ENCODE peak calls at places on chromosomes 2 and 18, in nine cellular contexts. E is LoVo; J is foreskin fibroblast; V is AG20443; Z is GM23248; F is stimulated activated CD8-positive, alpha-beta memory T cell treated with anti-CD3 and anti-CD28 coated beads, Interleukin-12 subunit alpha, Interleukin-12 subunit beta, amount 100 ng/mL, for 1 hour; N is activated CD4-positive, alpha-beta T cell treated with anti-CD3 and anti-CD28 coated beads, Interleukin-2, amount 50 U/mL, for 24 hours; P is HL-60; D is activated T-helper 1 cell treated with anti-CD3 and anti-CD28 coated beads, Interleukin-2, amount 50 U/mL, for 16 hours. B is an unnamed sample.

GRCh38 chr18:20971886-20972267 is 139.7 kb downstream of the ROCK1 start:
- DNase-seq in J (peak), V (peak), N (no peak), D (no peak), E (no peak), P (peak), F (no peak), Z (peak), B (peak)

GRCh38 chr2:233656443-233656842 is 15.3 kb upstream of the UGT1A9 start:
- DNase-seq in V (no peak), N (no peak), Z (no peak), P (no peak), D (no peak), E (no peak), F (no peak), J (no peak), B (no peak)

GRCh38 chr2:82993631-82994030 is 1465.4 kb downstream of the SUCLG1 start:
- DNase-seq in F (no peak), P (no peak), E (no peak), Z (no peak), D (no peak), V (no peak), J (no peak), N (no peak), B (peak)

GRCh38 chr2:233448220-233448559 is 93.9 kb downstream of the DGKD start:
- DNase-seq in E (no peak), N (no peak), P (peak), D (no peak), V (no peak), F (no peak), J (peak), Z (no peak), B (peak)

GRCh38 chr2:98805412-98806265 is 74.7 kb upstream of the MGAT4A start:
- DNase-seq in P (peak), E (no peak), J (peak), D (no peak), N (no peak), V (peak), Z (peak), F (no peak), B (no peak)

GRCh38 chr2:33215299-33215698 is 261.1 kb upstream of the RASGRP3 start:
- DNase-seq in J (peak), P (no peak), V (peak), F (no peak), E (no peak), D (no peak), Z (peak), N (no peak), B (no peak)

GRCh38 chr18:79796016-79796415 is 1.7 kb upstream of the KCNG2 start:
- DNase-seq in N (no peak), P (no peak), D (no peak), J (no peak), Z (no peak), F (no peak), V (no peak), E (no peak), B (no peak)

GRCh38 chr18:49898421-49898820 is 85.1 kb upstream of the ACAA2 start:
- DNase-seq in V (peak), J (peak), N (peak), Z (peak), E (peak), F (peak), P (peak), D (peak), B (peak)

GRCh38 chr2:118521960-118522359 is 325.5 kb downstream of the EN1 start:
- DNase-seq in P (no peak), J (no peak), N (no peak), D (no peak), E (no peak), V (no peak), F (no peak), Z (no peak), B (no peak)

GRCh38 chr2:164677733-164678132 is 56.5 kb upstream of the GRB14 start:
- DNase-seq in P (no peak), Z (no peak), F (no peak), V (no peak), D (no peak), N (no peak), E (no peak), J (no peak), B (no peak)

GRCh38 chr2:126715111-126715510 is 59.2 kb downstream of the GYPC start:
- DNase-seq in Z (no peak), E (no peak), D (no peak), V (no peak), F (no peak), P (no peak), N (no peak), J (no peak), B (no peak)

GRCh38 chr2:109266511-109266910 is 137.5 kb downstream of the SH3RF3 start:
- DNase-seq in N (no peak), F (no peak), E (no peak), P (no peak), Z (no peak), J (no peak), D (no peak), V (no peak), B (no peak)

GRCh38 chr2:231460073-231460861 is 4.0 kb downstream of the NCL start:
- DNase-seq in P (no peak), E (no peak), V (no peak), D (no peak), N (no peak), Z (no peak), F (no peak), J (no peak), B (no peak)

GRCh38 chr2:157172239-157172638 is 85.3 kb upstream of the GALNT5 start:
- DNase-seq in D (no peak), V (no peak), E (no peak), P (no peak), Z (peak), N (no peak), F (no peak), J (no peak), B (no peak)

GRCh38 chr2:200634231-200634964 is 48.6 kb downstream of the AOX1 start:
- DNase-seq in F (no peak), D (no peak), P (no peak), E (no peak), V (no peak), Z (no peak), J (no peak), N (no peak), B (no peak)

GRCh38 chr18:32735781-32736180 is 37.0 kb downstream of the KLHL14 start:
- DNase-seq in F (no peak), E (no peak), J (peak), P (no peak), N (no peak), V (no peak), D (no peak), Z (peak), B (no peak)

GRCh38 chr2:70717431-70718038 is 50.5 kb downstream of the ADD2 start:
- DNase-seq in P (no peak), E (no peak), J (no peak), V (no peak), F (no peak), N (no peak), D (no peak), Z (no peak), B (no peak)

GRCh38 chr2:156589381-156590079 is 153.4 kb downstream of the GPD2 start:
- DNase-seq in P (peak), J (peak), F (peak), Z (peak), D (no peak), E (peak), V (peak), N (peak), B (peak)

GRCh38 chr2:238911376-238912227 is 63.7 kb downstream of the TWIST2 start:
- DNase-seq in N (no peak), F (no peak), V (no peak), P (no peak), D (no peak), J (peak), Z (peak), E (no peak), B (no peak)

GRCh38 chr2:68420254-68420910 is 46.7 kb downstream of the FBXO48 start:
- DNase-seq in J (peak), F (no peak), N (no peak), V (no peak), Z (peak), D (no peak), P (peak), E (no peak), B (no peak)

GRCh38 chr18:54023471-54023870 is 201.0 kb downstream of the MBD2 start:
- DNase-seq in E (no peak), P (no peak), F (no peak), J (peak), Z (peak), D (no peak), V (peak), N (no peak), B (no peak)

GRCh38 chr2:111028720-111029119 is 92.0 kb upstream of the BCL2L11 start:
- DNase-seq in J (no peak), D (no peak), F (no peak), Z (no peak), P (peak), E (no peak), N (no peak), V (no peak), B (no peak)

B was measured in A549.